ENCODE peak calls at places on chromosomes 2 and 18, in ten cellular contexts. L is HTR-8/SVneo; N is NCI-H1105 treated with DMSO at 0.1 percent for 48 hours; K is left cardiac atrium; F is transverse colon; G is small intestine; U is stimulated activated CD8-positive, alpha-beta memory T cell treated with anti-CD3 and anti-CD28 coated beads, Interleukin-15, amount 100 ng/mL, for 24 hours; X is lower lobe of right lung; M is NCI-H1694 treated with DMSO at 0.1 percent for 48 hours; O is activated naive CD4-positive, alpha-beta T cell treated with anti-CD3 and anti-CD28 coated beads for 36 hours. P is an unnamed sample.

GRCh38 chr18:13221821-13222220 is 3.3 kb downstream of the LDLRAD4 start:
- DNase-seq in L (no peak), N (peak), K (peak), F (peak), G (peak), U (no peak), X (no peak), M (peak), O (no peak), P (no peak)

GRCh38 chr2:16015210-16015902 is 75.0 kb downstream of the MYCN start:
- DNase-seq in L (no peak), N (no peak), K (no peak), F (no peak), G (no peak), U (no peak), X (no peak), M (no peak), O (no peak), P (no peak)

GRCh38 chr2:74092236-74092635 is 55.5 kb downstream of the BOLA3 start:
- DNase-seq in L (no peak), N (no peak), K (no peak), F (no peak), G (no peak), U (no peak), X (no peak), M (no peak), O (no peak), P (no peak)

GRCh38 chr2:230018153-230018552 is 50.6 kb downstream of the SLC16A14 start:
- DNase-seq in L (no peak), N (no peak), K (no peak), F (no peak), G (no peak), U (no peak), X (no peak), M (no peak), O (no peak), P (no peak)

GRCh38 chr2:123500346-123500745 is 524.7 kb upstream of the CNTNAP5 start:
- DNase-seq in L (no peak), N (no peak), K (no peak), F (no peak), G (no peak), U (no peak), X (no peak), M (no peak), O (no peak), P (no peak)

GRCh38 chr2:224870341-224870740 is 154.2 kb upstream of the CCDC195 start:
- DNase-seq in L (no peak), N (no peak), K (no peak), F (no peak), G (no peak), U (no peak), X (no peak), M (no peak), O (no peak), P (no peak)

GRCh38 chr2:148515976-148516375 is 128.6 kb upstream of the EPC2 start:
- DNase-seq in L (no peak), N (no peak), K (no peak), F (no peak), G (no peak), U (no peak), X (no peak), M (no peak), O (no peak), P (no peak)

GRCh38 chr18:68734311-68734710 is 19.4 kb upstream of the TMX3 start:
- DNase-seq in L (peak), N (no peak), K (no peak), F (no peak), G (no peak), U (no peak), X (no peak), M (no peak), O (no peak), P (no peak)

GRCh38 chr2:127320586-127321275 is 26.8 kb upstream of the ERCC3 start:
- DNase-seq in L (no peak), N (no peak), K (no peak), F (no peak), G (no peak), U (no peak), X (no peak), M (no peak), O (no peak), P (no peak)

GRCh38 chr2:194424683-194425209 is 1232.3 kb upstream of the SLC39A10 start:
- DNase-seq in L (no peak), N (no peak), K (no peak), F (no peak), G (no peak), U (no peak), X (no peak), M (no peak), O (no peak), P (no peak)

GRCh38 chr2:179429060-179429471 is 164.4 kb upstream of the SESTD1 start:
- DNase-seq in L (no peak), N (no peak), K (no peak), F (no peak), G (no peak), U (no peak), X (no peak), M (no peak), O (no peak), P (no peak)

P was measured in cerebellar nuclear complex.